ENCODE peak calls at places on chromosomes 16 and 17, in four cellular contexts. M is A549, S is K562, J is GM12878. Y is an unnamed sample.

GRCh38 chr17:41837761-41838538 is at the start of gene KLHL10:
- DNase-seq in M (no peak), S (no peak), J (no peak), Y (no peak)

GRCh38 chr17:17990282-17990681 is 17.6 kb downstream of the DRC3 start:
- DNase-seq in M (no peak), S (no peak), J (no peak), Y (no peak)

GRCh38 chr17:59972778-59973177 is 8.2 kb upstream of the RNFT1 start:
- DNase-seq in M (no peak), S (no peak), J (no peak), Y (no peak)

GRCh38 chr16:14117051-14117450 is 45.9 kb downstream of the MRTFB start:
- DNase-seq in M (no peak), S (no peak), J (no peak), Y (no peak)

GRCh38 chr17:9880582-9880999 is 24.5 kb downstream of the RCVRN start:
- DNase-seq in M (peak), S (no peak), J (peak), Y (no peak)

GRCh38 chr16:84054916-84055315 is 12.3 kb upstream of the SLC38A8 start:
- DNase-seq in M (no peak), S (no peak), J (no peak), Y (no peak)

GRCh38 chr17:67689534-67690177 is 28.1 kb upstream of the NOL11 start:
- DNase-seq in M (peak), S (peak), J (peak), Y (peak)

GRCh38 chr17:47742319-47743181 is 9.5 kb downstream of the TBX21 start:
- DNase-seq in M (no peak), S (peak), J (no peak), Y (peak)

GRCh38 chr17:17883801-17884200 is 47.0 kb upstream of the SREBF1 start:
- DNase-seq in M (no peak), S (no peak), J (no peak), Y (no peak)

GRCh38 chr17:35766903-35767510 is 6.3 kb downstream of the C17orf50 start:
- DNase-seq in M (peak), S (peak), J (no peak), Y (peak)

DNA sequence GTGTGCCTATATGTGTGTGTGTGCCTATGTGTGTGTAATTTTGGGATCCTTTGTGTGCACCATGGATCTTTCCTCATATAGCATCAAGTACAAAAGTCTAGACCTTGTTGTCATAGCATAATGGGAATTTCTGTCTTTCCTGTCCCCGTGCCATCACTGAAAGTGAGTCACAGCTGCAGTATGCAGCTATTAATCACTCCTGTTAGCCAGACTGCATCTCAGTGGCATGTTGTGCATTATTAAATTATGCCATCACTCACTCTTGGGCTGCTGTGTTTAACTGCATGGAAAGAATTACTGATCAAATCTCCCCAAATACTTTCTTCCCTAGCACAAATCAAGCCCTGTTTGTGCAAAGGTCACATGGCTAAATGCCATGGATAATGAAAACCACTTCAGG is 92.4 kb downstream of the CBLN1 start:
- DNase-seq in M (no peak), S (no peak), J (no peak), Y (peak)
- TF ChIP-seq CHD2 in M (no peak), S (no peak), J (no peak), Y (no peak)

GRCh38 chr16:53609536-53609935 is 94.1 kb downstream of the RPGRIP1L start:
- DNase-seq in M (no peak), S (no peak), J (no peak), Y (no peak)

GRCh38 chr16:53611151-53611802 is 92.4 kb downstream of the RPGRIP1L start:
- DNase-seq in M (no peak), S (no peak), J (no peak), Y (no peak)

GRCh38 chr16:53612003-53612402 is 91.7 kb downstream of the RPGRIP1L start:
- DNase-seq in M (no peak), S (no peak), J (no peak), Y (no peak)

GRCh38 chr16:53619247-53619646 is 84.4 kb downstream of the RPGRIP1L start:
- DNase-seq in M (no peak), S (no peak), J (no peak), Y (no peak)

DNA sequence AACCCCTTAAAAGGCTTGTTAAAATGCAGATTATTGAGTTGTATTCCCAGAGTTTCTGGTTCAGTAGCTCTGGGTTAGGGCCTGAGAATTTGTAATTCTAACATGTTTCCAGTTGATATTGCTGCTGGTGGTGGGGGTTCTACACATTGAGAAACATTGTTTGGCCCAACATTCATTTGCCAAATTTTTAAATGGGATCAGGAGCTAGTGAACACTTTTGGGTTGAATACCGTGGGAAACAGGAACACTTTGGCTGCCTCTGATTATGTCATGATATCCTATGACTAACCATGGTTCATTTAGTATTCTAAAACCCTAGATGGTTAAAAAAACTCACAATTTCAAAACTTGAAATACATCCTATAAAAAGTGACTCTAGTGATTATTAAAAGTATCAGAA is 89.3 kb downstream of the RPGRIP1L start:
- DNase-seq in M (no peak), S (no peak), J (no peak), Y (no peak)
- TF ChIP-seq RCOR1 in M (no peak), S (no peak), J (no peak), Y (no peak)

DNA sequence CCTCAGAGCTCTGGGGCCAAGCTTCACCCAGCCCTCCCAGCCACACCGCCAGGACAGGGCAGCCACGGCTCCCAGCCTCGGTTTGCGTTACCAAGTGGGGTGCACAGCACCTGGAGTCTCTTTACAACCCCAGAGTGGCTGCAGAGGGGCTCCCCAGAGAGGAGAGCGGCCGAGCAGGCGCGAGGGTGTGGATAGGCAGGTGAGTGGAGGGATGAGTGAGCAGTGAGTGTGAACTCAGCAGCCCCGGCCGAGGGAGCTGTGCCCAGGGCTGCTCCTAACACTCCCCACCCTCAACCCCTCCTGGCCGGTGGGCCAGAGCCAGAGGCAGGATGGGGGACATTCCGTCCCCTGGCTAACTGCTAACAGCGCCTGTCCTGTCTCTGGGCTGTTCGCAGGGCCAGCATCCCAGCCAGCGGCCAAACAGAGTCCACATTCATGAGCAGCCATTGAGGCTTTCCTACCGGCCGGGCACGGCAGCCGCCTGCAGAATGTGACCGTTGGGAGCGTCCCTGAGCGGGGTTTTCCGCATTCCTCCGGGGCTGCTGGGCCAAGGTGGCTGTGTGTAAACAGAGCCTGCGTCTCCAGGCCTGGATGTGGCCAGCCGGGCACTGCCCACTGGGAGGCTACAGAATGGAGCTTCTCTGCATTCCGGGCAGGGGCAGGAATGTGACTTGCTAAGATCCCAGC is 5.3 kb downstream of the ZNF469 start:
- DNase-seq in M (peak), S (no peak), J (no peak), Y (no peak)
- TF ChIP-seq CHD2 in M (no peak), S (no peak), J (no peak), Y (no peak)

GRCh38 chr16:71562552-71562951 is 14.3 kb downstream of the TAT start:
- DNase-seq in M (no peak), S (no peak), J (no peak), Y (no peak)

GRCh38 chr16:71567931-71568330 is 9.0 kb downstream of the TAT start:
- DNase-seq in M (no peak), S (no peak), J (no peak), Y (no peak)

GRCh38 chr16:71564377-71564967 is 12.4 kb downstream of the TAT start:
- DNase-seq in M (no peak), S (no peak), J (no peak), Y (no peak)

GRCh38 chr16:71568541-71568940 is 8.4 kb downstream of the TAT start:
- DNase-seq in M (no peak), S (no peak), J (no peak), Y (no peak)

GRCh38 chr16:71565812-71566700 is 10.8 kb downstream of the TAT start:
- DNase-seq in M (no peak), S (no peak), J (peak), Y (no peak)
- TF ChIP-seq RCOR1 in M (no peak), S (no peak), J (no peak), Y (no peak)

DNA sequence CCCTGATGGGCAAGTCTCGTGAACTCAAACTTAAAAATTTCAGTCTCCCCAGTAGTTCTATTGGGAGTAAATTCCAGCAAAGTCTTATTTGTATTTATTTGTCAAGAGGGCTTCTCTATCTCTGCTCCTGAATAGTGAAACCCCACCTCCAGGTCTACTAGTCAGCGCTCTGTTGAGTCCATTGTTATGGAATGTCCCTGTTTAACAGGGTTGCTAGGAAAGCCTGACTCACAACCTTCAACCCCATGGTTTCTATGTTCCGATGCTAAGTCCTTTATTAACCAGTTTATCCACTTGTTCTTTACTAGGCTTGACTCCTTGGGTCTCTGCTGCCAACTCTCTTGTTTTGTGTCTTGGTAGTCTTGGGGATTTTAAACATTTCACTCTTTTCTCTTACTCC is 250.7 kb upstream of the MYOCD start:
- DNase-seq in M (peak), S (no peak), J (no peak), Y (no peak)
- TF ChIP-seq CHD2 in M (no peak), S (no peak), J (no peak), Y (no peak)

GRCh38 chr17:8859029-8859803 is 8.3 kb downstream of the PIK3R6 start:
- DNase-seq in M (no peak), S (no peak), J (no peak), Y (no peak)
- TF ChIP-seq RCOR1 in M (no peak), S (no peak), J (no peak), Y (no peak)

DNA sequence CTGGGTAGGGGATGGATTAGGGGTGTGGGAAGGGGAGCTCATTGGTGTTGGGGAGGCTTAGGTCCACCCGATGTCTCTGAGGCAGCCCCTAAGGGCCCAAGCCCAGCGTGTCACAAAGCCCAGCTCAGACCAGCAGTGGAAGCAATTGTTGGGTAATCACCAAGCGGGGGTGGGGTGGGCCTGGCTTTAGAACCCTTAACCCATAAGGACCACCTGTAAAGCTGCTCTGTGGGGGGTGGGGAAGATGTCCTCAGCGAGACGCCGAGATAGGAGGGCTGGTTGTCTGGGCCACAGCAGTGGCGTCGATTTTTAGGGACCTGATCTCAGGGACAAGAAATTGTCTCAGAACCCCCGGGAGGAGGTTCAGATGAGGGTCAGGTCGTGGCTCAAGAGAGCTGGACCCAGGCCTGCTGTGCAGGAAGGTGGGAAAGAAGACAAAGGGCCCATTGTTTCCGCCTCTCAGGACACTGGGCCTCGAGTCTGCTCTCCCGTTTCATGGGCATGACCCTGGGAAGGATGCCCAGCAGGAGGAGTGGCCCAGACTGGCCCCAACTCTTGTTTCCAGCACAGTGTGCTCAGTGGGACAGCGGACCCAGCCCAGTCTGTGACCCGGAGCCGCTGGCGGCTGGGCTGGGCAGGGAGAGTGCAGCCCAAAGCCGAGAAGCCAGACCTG is 15.9 kb downstream of the ST6GALNAC2 start:
- DNase-seq in M (no peak), S (no peak), J (no peak), Y (peak)
- TF ChIP-seq CHD2 in M (no peak), S (no peak), J (no peak), Y (no peak)

DNA sequence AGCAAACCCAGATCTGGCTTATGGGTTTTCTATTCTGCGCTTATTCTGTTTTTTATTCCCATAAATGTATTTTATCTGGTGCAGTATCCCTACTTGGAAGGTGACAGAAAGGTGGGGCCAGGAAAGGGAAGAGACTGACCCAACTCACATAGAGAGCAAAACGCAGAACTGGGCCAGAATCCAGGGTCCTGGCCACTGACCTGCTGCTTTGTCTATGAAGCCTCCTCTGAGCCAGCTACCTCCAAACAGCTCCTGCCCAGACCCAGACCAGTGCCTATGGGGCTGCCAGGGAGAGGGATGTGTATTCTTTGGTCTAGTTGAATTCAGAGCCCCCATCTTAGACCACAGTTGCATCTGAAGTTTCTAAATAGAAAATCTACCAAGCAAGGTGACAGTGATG is 36.4 kb upstream of the CES5A start:
- DNase-seq in M (no peak), S (no peak), J (no peak), Y (no peak)
- TF ChIP-seq RCOR1 in M (no peak), S (no peak), J (no peak), Y (no peak)

GRCh38 chr17:29643817-29644160 is 21.1 kb upstream of the CORO6 start:
- DNase-seq in M (no peak), S (no peak), J (no peak), Y (no peak)

GRCh38 chr17:29645516-29646051 is 22.9 kb upstream of the CORO6 start:
- DNase-seq in M (no peak), S (no peak), J (no peak), Y (peak)

GRCh38 chr17:29640981-29641642 is 18.4 kb upstream of the CORO6 start:
- DNase-seq in M (no peak), S (no peak), J (no peak), Y (no peak)

GRCh38 chr17:29642171-29642611 is 19.5 kb upstream of the CORO6 start:
- DNase-seq in M (no peak), S (no peak), J (no peak), Y (peak)

GRCh38 chr17:29640413-29640812 is 17.7 kb upstream of the CORO6 start:
- DNase-seq in M (no peak), S (no peak), J (no peak), Y (no peak)
- TF ChIP-seq CHD2 in M (no peak), S (no peak), J (no peak), Y (no peak)

Y was measured in SK-N-SH.